ENCODE peak calls at places on chromosomes 5 and 9, in eight cellular contexts. F, Z, G, P, C, T, R and J are unnamed samples.

GRCh38 chr9:129058965-129059795 is 21.7 kb upstream of the DOLPP1 start:
- DNase-seq in F (no peak), P (no peak), T (no peak), G (no peak), C (no peak), R (no peak), Z (no peak), J (no peak)

GRCh38 chr5:33068786-33069185 is 357.7 kb downstream of the NPR3 start:
- DNase-seq in R (no peak), G (no peak), Z (no peak), T (no peak), F (no peak), P (no peak), C (no peak), J (no peak)

GRCh38 chr5:155983954-155984353 is 343.0 kb upstream of the SGCD start:
- DNase-seq in F (no peak), Z (no peak), C (no peak), G (no peak), P (no peak), R (no peak), T (no peak), J (no peak)

GRCh38 chr5:157513182-157513581 is 53.2 kb downstream of the NIPAL4 start:
- DNase-seq in Z (no peak), T (no peak), F (no peak), G (no peak), R (no peak), C (no peak), P (peak; percentile 81), J (no peak)

GRCh38 chr5:122941737-122942136 is 94.8 kb downstream of the PPIC start:
- DNase-seq in Z (no peak), R (no peak), F (no peak), T (no peak), P (no peak), C (no peak), G (no peak), J (no peak)

GRCh38 chr5:124287813-124288212 is 458.6 kb downstream of the ZNF608 start:
- DNase-seq in T (no peak), G (no peak), F (no peak), R (no peak), P (no peak), C (no peak), Z (no peak), J (no peak)

GRCh38 chr9:137427454-137428310 is 4.5 kb downstream of the NOXA1 start:
- DNase-seq in T (no peak), P (no peak), G (no peak), Z (no peak), C (no peak), R (no peak), F (no peak), J (no peak)

GRCh38 chr9:108443741-108444140 is 412.0 kb downstream of the ACTL7B start:
- DNase-seq in P (no peak), F (no peak), T (no peak), Z (no peak), R (no peak), G (no peak), C (no peak), J (no peak)

GRCh38 chr5:133234911-133235310 is 183.1 kb downstream of the HSPA4 start:
- DNase-seq in R (no peak), G (no peak), T (no peak), F (no peak), C (no peak), Z (no peak), P (no peak), J (no peak)

GRCh38 chr9:89006308-89006707 is 15.0 kb downstream of the S1PR3 start:
- DNase-seq in Z (no peak), G (no peak), C (no peak), R (no peak), P (no peak), T (no peak), F (no peak), J (no peak)

GRCh38 chr9:130445268-130445983 is 665 bp downstream of the ASS1 start:
- DNase-seq in P (peak; percentile 45), C (no peak), G (no peak), R (no peak), Z (peak; percentile 74), F (peak; percentile 50), T (no peak), J (no peak)

GRCh38 chr5:71693828-71694427 is 25.1 kb upstream of the CARTPT start:
- DNase-seq in F (peak; percentile 32), P (no peak), C (peak; percentile 51), Z (no peak), G (no peak), R (no peak), T (no peak), J (no peak)

GRCh38 chr9:94599102-94599501 is 5.5 kb upstream of the FBP2 start:
- DNase-seq in Z (no peak), T (no peak), P (no peak), R (no peak), G (no peak), F (no peak), C (no peak), J (no peak)

GRCh38 chr5:72057816-72058215 is 49.5 kb upstream of the MAP1B start:
- DNase-seq in G (no peak), R (no peak), F (no peak), T (no peak), C (no peak), Z (no peak), P (no peak), J (no peak)

GRCh38 chr9:101736723-101737122 is 1.7 kb downstream of the GRIN3A start:
- DNase-seq in T (no peak), P (peak; percentile 13), R (no peak), G (no peak), C (peak; percentile 71), Z (no peak), F (peak; percentile 73), J (no peak)

GRCh38 chr5:78361226-78361993 is 993 bp downstream of the SCAMP1 start:
- DNase-seq in G (no peak), C (no peak), F (peak; percentile 50), R (peak; percentile 19), P (peak; percentile 70), Z (peak; percentile 63), T (peak; percentile 47), J (no peak)

GRCh38 chr5:179266291-179267070 is 78.8 kb downstream of the ADAMTS2 start:
- DNase-seq in P (peak; percentile 3), C (no peak), T (no peak), R (no peak), G (no peak), F (no peak), Z (peak; percentile 58), J (no peak)

GRCh38 chr5:148393390-148393741 is 9.6 kb downstream of the FBXO38 start:
- DNase-seq in Z (no peak), C (peak; percentile 30), P (no peak), R (no peak), G (no peak), T (no peak), F (peak; percentile 30), J (no peak)

GRCh38 chr5:32325067-32325466 is 12.3 kb upstream of the MTMR12 start:
- DNase-seq in C (no peak), G (no peak), R (no peak), T (peak; percentile 26), F (no peak), P (no peak), Z (no peak), J (no peak)

GRCh38 chr5:176536132-176536901 is 885 bp downstream of the RNF44 start:
- DNase-seq in C (peak; percentile 76), P (peak; percentile 74), T (peak; percentile 93), F (peak; percentile 93), G (peak; percentile 83), Z (peak; percentile 85), R (peak; percentile 94), J (peak; percentile 51)

GRCh38 chr9:70113403-70114022 is 69.9 kb downstream of the MAMDC2 start:
- DNase-seq in Z (peak; percentile 77), T (peak; percentile 43), F (peak; percentile 66), C (peak; percentile 70), R (peak; percentile 37), P (peak; percentile 70), G (no peak), J (no peak)

GRCh38 chr5:180168758-180169157 is 40.3 kb downstream of the RASGEF1C start:
- DNase-seq in G (no peak), P (no peak), R (no peak), T (no peak), F (no peak), Z (no peak), C (no peak), J (no peak)

GRCh38 chr9:76342862-76343261 is 51.4 kb downstream of the RFK start:
- DNase-seq in R (no peak), P (no peak), G (no peak), T (no peak), C (no peak), Z (no peak), F (no peak), J (no peak)

GRCh38 chr5:59393585-59394289 is 499.8 kb downstream of the PDE4D start:
- DNase-seq in P (no peak), T (no peak), F (no peak), Z (no peak), G (no peak), C (no peak), R (no peak), J (no peak)
- H3K27ac ChIP-seq in P (no peak overlapping the region), T (no peak overlapping the region), F (no peak overlapping the region), Z (no peak overlapping the region), G (no peak overlapping the region), C (no peak overlapping the region), R (no peak overlapping the region), J (no peak overlapping the region)

GRCh38 chr9:97772145-97772544 is 75.0 kb upstream of the XPA start:
- DNase-seq in R (no peak), Z (no peak), F (peak; percentile 93), G (no peak), T (no peak), P (no peak), C (no peak), J (no peak)
- H3K27ac ChIP-seq in R (no peak overlapping the region), Z (no peak overlapping the region), F (no peak overlapping the region), G (no peak overlapping the region), T (no peak overlapping the region), P (no peak overlapping the region), C (no peak overlapping the region), J (no peak overlapping the region)

GRCh38 chr9:92098638-92099037 is 16.6 kb downstream of the SPTLC1 start:
- DNase-seq in C (no peak), T (no peak), R (no peak), P (no peak), Z (no peak), G (no peak), F (no peak), J (no peak)
- H3K27ac ChIP-seq in C (no peak overlapping the region), T (no peak overlapping the region), R (peak overlapping the region; percentile 8), P (peak overlapping the region; percentile 49), Z (peak overlapping the region; percentile 38), G (no peak overlapping the region), F (no peak overlapping the region), J (peak overlapping the region; percentile 63)

DNA sequence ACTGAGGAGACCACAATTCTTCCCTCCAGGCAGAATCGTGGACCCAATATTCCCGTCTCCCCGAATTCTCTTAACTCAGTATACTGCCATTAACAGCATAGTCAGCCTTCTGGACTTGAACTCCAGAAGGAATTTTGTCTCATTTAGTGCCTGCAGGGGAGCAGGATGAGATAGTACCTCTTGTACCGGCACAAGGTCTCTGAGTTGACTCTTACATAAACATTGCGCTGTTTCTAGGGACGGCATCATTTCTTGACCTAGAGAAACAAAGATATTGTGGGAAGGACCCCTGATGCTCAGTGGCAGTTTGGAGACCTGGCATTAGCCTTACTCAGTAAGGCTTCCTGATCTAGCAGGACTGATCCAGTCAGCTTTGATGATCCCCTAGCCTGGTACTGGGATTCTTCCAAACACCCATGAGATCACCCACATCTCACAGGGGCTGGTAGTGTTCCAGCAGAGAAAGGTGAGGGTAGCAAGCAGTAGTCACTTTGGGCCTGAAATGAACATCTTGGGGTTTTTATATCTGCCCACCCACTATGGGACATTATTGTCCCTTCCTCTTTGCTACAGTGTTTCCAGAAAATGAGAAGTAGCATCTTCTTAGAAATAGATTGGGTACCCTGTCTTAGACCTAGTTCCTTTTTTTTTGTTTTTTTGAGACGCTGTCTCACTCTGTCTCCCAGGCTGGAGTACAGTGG is 249.0 kb upstream of the ANKRD55 start:
- DNase-seq in T (peak; percentile 43), R (no peak), C (no peak), Z (no peak), G (no peak), F (no peak), P (no peak), J (no peak)
- H3K27ac ChIP-seq in T (no peak overlapping the region), R (peak overlapping the region; percentile 85), C (no peak overlapping the region), Z (peak overlapping the region; percentile 90), G (no peak overlapping the region), F (no peak overlapping the region), P (peak overlapping the region; percentile 94), J (peak overlapping the region; percentile 67)